ENCODE peak calls at places on chromosome 5, in five cellular contexts. N is cardiac fibroblast, W is HT1080, O is adrenal gland, D is H1. C is an unnamed sample.
A peak's percentile ranks its signal among the peaks of the same experiment; 100 is the strongest.

GRCh38 chr5:17203329-17204132 is 13.9 kb upstream of the BASP1 start:
- DNase-seq in N (peak; percentile 88), W (peak; percentile 88), O (peak; percentile 37), D (no peak), C (peak; percentile 65)

GRCh38 chr5:14286007-14286406 is 142.9 kb downstream of the TRIO start:
- DNase-seq in N (peak; percentile 56), W (no peak), O (no peak), D (no peak), C (no peak)

GRCh38 chr5:8829322-8830029 is 716.4 kb downstream of the SEMA5A start:
- DNase-seq in N (peak; percentile 98), W (peak; percentile 100), O (no peak), D (no peak), C (peak; percentile 88)

GRCh38 chr5:135042595-135042994 is 8.6 kb upstream of the PITX1 start:
- DNase-seq in N (no peak), W (no peak), O (no peak), D (no peak), C (no peak)

GRCh38 chr5:142726188-142726731 is 40.4 kb upstream of the FGF1 start:
- DNase-seq in N (peak; percentile 89), W (peak; percentile 53), O (no peak), D (no peak), C (peak; percentile 40)

GRCh38 chr5:168881427-168882149 is 302.4 kb upstream of the PANK3 start:
- DNase-seq in N (no peak), W (no peak), O (no peak), D (peak; percentile 59), C (peak; percentile 93)

GRCh38 chr5:66415208-66415607 is 181.0 kb upstream of the MAST4 start:
- DNase-seq in N (peak; percentile 74), W (no peak), O (no peak), D (no peak), C (no peak)

GRCh38 chr5:157143127-157143959 is 678 bp upstream of the MED7 start:
- DNase-seq in N (peak; percentile 46), W (peak; percentile 40), O (peak; percentile 55), D (no peak), C (no peak)

GRCh38 chr5:1375871-1376850 is 31.3 kb upstream of the CLPTM1L start:
- DNase-seq in N (no peak), W (peak; percentile 25), O (no peak), D (no peak), C (no peak)

GRCh38 chr5:179904463-179905143 is 3.1 kb downstream of the TBC1D9B start:
- DNase-seq in N (no peak), W (no peak), O (no peak), D (no peak), C (no peak)